ENCODE peak calls at places on chromosome 22, in eight cellular contexts. One of them, this sample, is unnamed.

GRCh38 chr22:45996241-45997076 is 19.5 kb upstream of the WNT7B start:
- DNase-seq in uterus: peak; percentile 66
- DNase-seq in natural killer cell: no peak
- DNase-seq in ovary: no peak
- DNase-seq in progenitor cell of endocrine pancreas: no peak
- DNase-seq in endodermal cell: no peak
- DNase-seq in fibroblast of the aortic adventitia: peak; percentile 55
- DNase-seq in BJ: no peak
- DNase-seq in this sample: no peak

GRCh38 chr22:49992921-49993648 is 19.5 kb downstream of the IL17REL start:
- DNase-seq in uterus: peak; percentile 31
- DNase-seq in natural killer cell: peak; percentile 55
- DNase-seq in ovary: peak; percentile 8
- DNase-seq in progenitor cell of endocrine pancreas: peak; percentile 15
- DNase-seq in endodermal cell: peak; percentile 87
- DNase-seq in fibroblast of the aortic adventitia: peak; percentile 35
- DNase-seq in BJ: no peak
- DNase-seq in this sample: no peak

GRCh38 chr22:50522806-50523438 is 2.5 kb downstream of the SCO2 start:
- DNase-seq in uterus: no peak
- DNase-seq in natural killer cell: no peak
- DNase-seq in ovary: no peak
- DNase-seq in progenitor cell of endocrine pancreas: no peak
- DNase-seq in endodermal cell: no peak
- DNase-seq in fibroblast of the aortic adventitia: no peak
- DNase-seq in BJ: no peak
- DNase-seq in this sample: no peak

GRCh38 chr22:33300165-33300564 is 242.0 kb upstream of the SYN3 start:
- DNase-seq in uterus: no peak
- DNase-seq in natural killer cell: no peak
- DNase-seq in ovary: no peak
- DNase-seq in progenitor cell of endocrine pancreas: no peak
- DNase-seq in endodermal cell: no peak
- DNase-seq in fibroblast of the aortic adventitia: no peak
- DNase-seq in BJ: no peak
- DNase-seq in this sample: no peak

GRCh38 chr22:19645391-19645790 is 68.9 kb upstream of the SEPTIN5 start:
- DNase-seq in uterus: no peak
- DNase-seq in natural killer cell: no peak
- DNase-seq in ovary: no peak
- DNase-seq in progenitor cell of endocrine pancreas: no peak
- DNase-seq in endodermal cell: peak; percentile 49
- DNase-seq in fibroblast of the aortic adventitia: no peak
- DNase-seq in BJ: no peak
- DNase-seq in this sample: no peak

GRCh38 chr22:32880061-32880460 is 78.6 kb downstream of the TIMP3 start:
- DNase-seq in uterus: peak; percentile 43
- DNase-seq in natural killer cell: no peak
- DNase-seq in ovary: no peak
- DNase-seq in progenitor cell of endocrine pancreas: no peak
- DNase-seq in endodermal cell: no peak
- DNase-seq in fibroblast of the aortic adventitia: peak; percentile 76
- DNase-seq in BJ: no peak
- DNase-seq in this sample: no peak

GRCh38 chr22:24989541-24989951 is 37.0 kb downstream of the KIAA1671 start:
- DNase-seq in uterus: no peak
- DNase-seq in natural killer cell: no peak
- DNase-seq in ovary: peak; percentile 40
- DNase-seq in progenitor cell of endocrine pancreas: no peak
- DNase-seq in endodermal cell: no peak
- DNase-seq in fibroblast of the aortic adventitia: peak; percentile 80
- DNase-seq in BJ: no peak
- DNase-seq in this sample: no peak

GRCh38 chr22:49716441-49716840 is 111.2 kb downstream of the BRD1 start:
- DNase-seq in uterus: no peak
- DNase-seq in natural killer cell: no peak
- DNase-seq in ovary: no peak
- DNase-seq in progenitor cell of endocrine pancreas: no peak
- DNase-seq in endodermal cell: no peak
- DNase-seq in fibroblast of the aortic adventitia: no peak
- DNase-seq in BJ: no peak
- DNase-seq in this sample: no peak

GRCh38 chr22:47207846-47208554 is 445.6 kb downstream of the TBC1D22A start:
- DNase-seq in uterus: no peak
- DNase-seq in natural killer cell: peak; percentile 8
- DNase-seq in ovary: peak; percentile 3
- DNase-seq in progenitor cell of endocrine pancreas: no peak
- DNase-seq in endodermal cell: peak; percentile 20
- DNase-seq in fibroblast of the aortic adventitia: no peak
- DNase-seq in BJ: no peak
- DNase-seq in this sample: no peak

GRCh38 chr22:44534335-44534734 is 36.3 kb upstream of the RTL6 start:
- DNase-seq in uterus: no peak
- DNase-seq in natural killer cell: no peak
- DNase-seq in ovary: no peak
- DNase-seq in progenitor cell of endocrine pancreas: no peak
- DNase-seq in endodermal cell: no peak
- DNase-seq in fibroblast of the aortic adventitia: no peak
- DNase-seq in BJ: no peak
- DNase-seq in this sample: no peak

GRCh38 chr22:44608606-44609226 is 93.3 kb upstream of the PRR5 start:
- DNase-seq in uterus: no peak
- DNase-seq in natural killer cell: no peak
- DNase-seq in ovary: no peak
- DNase-seq in progenitor cell of endocrine pancreas: no peak
- DNase-seq in endodermal cell: peak; percentile 74
- DNase-seq in fibroblast of the aortic adventitia: no peak
- DNase-seq in BJ: no peak
- DNase-seq in this sample: no peak

GRCh38 chr22:23223566-23224317 is 43.4 kb downstream of the BCR start:
- DNase-seq in uterus: no peak
- DNase-seq in natural killer cell: no peak
- DNase-seq in ovary: no peak
- DNase-seq in progenitor cell of endocrine pancreas: no peak
- DNase-seq in endodermal cell: no peak
- DNase-seq in fibroblast of the aortic adventitia: no peak
- DNase-seq in BJ: no peak
- DNase-seq in this sample: no peak

GRCh38 chr22:28563636-28564035 is 116.0 kb downstream of the TTC28 start:
- DNase-seq in uterus: no peak
- DNase-seq in natural killer cell: no peak
- DNase-seq in ovary: no peak
- DNase-seq in progenitor cell of endocrine pancreas: no peak
- DNase-seq in endodermal cell: no peak
- DNase-seq in fibroblast of the aortic adventitia: no peak
- DNase-seq in BJ: no peak
- DNase-seq in this sample: no peak

DNA sequence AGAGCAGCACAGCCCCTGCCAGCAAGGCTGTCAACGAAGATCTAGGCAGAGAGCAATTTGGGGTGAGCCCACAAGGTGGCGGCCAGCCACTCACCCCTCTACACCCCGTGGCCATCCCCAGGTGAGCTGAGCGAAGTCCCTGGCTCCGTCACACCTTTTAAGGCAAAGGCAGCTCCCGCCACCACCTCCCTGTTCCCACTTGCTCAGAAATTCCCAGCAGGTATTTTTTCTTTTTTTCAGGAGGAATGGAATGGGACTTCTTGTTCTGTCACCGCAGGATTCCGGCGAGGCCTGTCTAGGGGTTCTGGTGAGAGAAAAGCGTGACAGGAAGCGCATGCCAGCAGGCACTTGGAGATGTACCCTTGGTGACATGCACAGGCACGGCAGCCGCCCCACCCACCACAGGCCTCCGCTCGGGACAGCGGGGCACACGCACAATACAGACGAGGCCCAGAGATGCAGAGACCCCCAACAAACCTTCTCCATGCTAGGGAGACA is 10.0 kb downstream of the RPL3 start:
- DNase-seq in uterus: no peak
- DNase-seq in natural killer cell: no peak
- DNase-seq in ovary: peak; percentile 27
- DNase-seq in progenitor cell of endocrine pancreas: no peak
- DNase-seq in endodermal cell: peak; percentile 86
- DNase-seq in fibroblast of the aortic adventitia: no peak
- DNase-seq in BJ: no peak
- DNase-seq in this sample: no peak
- TF ChIP-seq CTCF in uterus: no peak
- TF ChIP-seq CTCF in natural killer cell: no peak
- TF ChIP-seq CTCF in ovary: no peak
- TF ChIP-seq CTCF in progenitor cell of endocrine pancreas: peak; percentile 16
- TF ChIP-seq CTCF in endodermal cell: peak; percentile 49
- TF ChIP-seq CTCF in fibroblast of the aortic adventitia: peak; percentile 15
- TF ChIP-seq CTCF in BJ: peak; percentile 45
- TF ChIP-seq CTCF in this sample: peak; percentile 6

GRCh38 chr22:43110444-43110926 is at the start of gene BIK:
- DNase-seq in uterus: peak; percentile 27
- DNase-seq in natural killer cell: peak; percentile 21
- DNase-seq in ovary: no peak
- DNase-seq in progenitor cell of endocrine pancreas: peak; percentile 31
- DNase-seq in endodermal cell: peak; percentile 92
- DNase-seq in fibroblast of the aortic adventitia: peak; percentile 19
- DNase-seq in BJ: no peak
- DNase-seq in this sample: no peak
- TF ChIP-seq CTCF in uterus: no peak
- TF ChIP-seq CTCF in natural killer cell: peak; percentile 23
- TF ChIP-seq CTCF in ovary: no peak
- TF ChIP-seq CTCF in progenitor cell of endocrine pancreas: peak; percentile 32
- TF ChIP-seq CTCF in endodermal cell: no peak
- TF ChIP-seq CTCF in fibroblast of the aortic adventitia: peak; percentile 27
- TF ChIP-seq CTCF in BJ: peak; percentile 32
- TF ChIP-seq CTCF in this sample: peak; percentile 27

GRCh38 chr22:41367039-41367679 is 14.6 kb upstream of the TEF start:
- DNase-seq in uterus: peak; percentile 98
- DNase-seq in natural killer cell: no peak
- DNase-seq in ovary: peak; percentile 99
- DNase-seq in progenitor cell of endocrine pancreas: no peak
- DNase-seq in endodermal cell: peak; percentile 83
- DNase-seq in fibroblast of the aortic adventitia: peak; percentile 96
- DNase-seq in BJ: peak; percentile 71
- DNase-seq in this sample: no peak
- TF ChIP-seq CTCF in uterus: no peak
- TF ChIP-seq CTCF in natural killer cell: no peak
- TF ChIP-seq CTCF in ovary: peak; percentile 45
- TF ChIP-seq CTCF in progenitor cell of endocrine pancreas: no peak
- TF ChIP-seq CTCF in endodermal cell: no peak
- TF ChIP-seq CTCF in fibroblast of the aortic adventitia: peak; percentile 51
- TF ChIP-seq CTCF in BJ: peak; percentile 57
- TF ChIP-seq CTCF in this sample: peak; percentile 31

GRCh38 chr22:31625257-31625640 is 36.8 kb downstream of the PISD start:
- DNase-seq in uterus: no peak
- DNase-seq in natural killer cell: no peak
- DNase-seq in ovary: no peak
- DNase-seq in progenitor cell of endocrine pancreas: no peak
- DNase-seq in endodermal cell: no peak
- DNase-seq in fibroblast of the aortic adventitia: no peak
- DNase-seq in BJ: no peak
- DNase-seq in this sample: no peak

GRCh38 chr22:31627223-31627731 is 34.7 kb downstream of the PISD start:
- DNase-seq in uterus: no peak
- DNase-seq in natural killer cell: no peak
- DNase-seq in ovary: peak; percentile 53
- DNase-seq in progenitor cell of endocrine pancreas: no peak
- DNase-seq in endodermal cell: no peak
- DNase-seq in fibroblast of the aortic adventitia: no peak
- DNase-seq in BJ: no peak
- DNase-seq in this sample: no peak

GRCh38 chr22:31626427-31627150 is 35.4 kb downstream of the PISD start:
- DNase-seq in uterus: peak; percentile 52
- DNase-seq in natural killer cell: no peak
- DNase-seq in ovary: peak; percentile 62
- DNase-seq in progenitor cell of endocrine pancreas: no peak
- DNase-seq in endodermal cell: peak; percentile 45
- DNase-seq in fibroblast of the aortic adventitia: peak; percentile 71
- DNase-seq in BJ: no peak
- DNase-seq in this sample: no peak

GRCh38 chr22:31623634-31624312 is 38.2 kb downstream of the PISD start:
- DNase-seq in uterus: no peak
- DNase-seq in natural killer cell: no peak
- DNase-seq in ovary: no peak
- DNase-seq in progenitor cell of endocrine pancreas: no peak
- DNase-seq in endodermal cell: peak; percentile 29
- DNase-seq in fibroblast of the aortic adventitia: no peak
- DNase-seq in BJ: no peak
- DNase-seq in this sample: no peak

GRCh38 chr22:31625661-31626426 is 36.2 kb downstream of the PISD start:
- DNase-seq in uterus: peak; percentile 71
- DNase-seq in natural killer cell: no peak
- DNase-seq in ovary: peak; percentile 44
- DNase-seq in progenitor cell of endocrine pancreas: no peak
- DNase-seq in endodermal cell: peak; percentile 92
- DNase-seq in fibroblast of the aortic adventitia: peak; percentile 43
- DNase-seq in BJ: no peak
- DNase-seq in this sample: no peak
- TF ChIP-seq CTCF in uterus: no peak
- TF ChIP-seq CTCF in natural killer cell: no peak
- TF ChIP-seq CTCF in ovary: no peak
- TF ChIP-seq CTCF in progenitor cell of endocrine pancreas: no peak
- TF ChIP-seq CTCF in endodermal cell: no peak
- TF ChIP-seq CTCF in fibroblast of the aortic adventitia: no peak
- TF ChIP-seq CTCF in BJ: no peak
- TF ChIP-seq CTCF in this sample: no peak

GRCh38 chr22:31044262-31044861 is 36.8 kb upstream of the SMTN start:
- DNase-seq in uterus: peak; percentile 89
- DNase-seq in natural killer cell: no peak
- DNase-seq in ovary: peak; percentile 87
- DNase-seq in progenitor cell of endocrine pancreas: no peak
- DNase-seq in endodermal cell: peak; percentile 61
- DNase-seq in fibroblast of the aortic adventitia: peak; percentile 37
- DNase-seq in BJ: no peak
- DNase-seq in this sample: no peak

GRCh38 chr22:31048570-31048969 is 32.5 kb upstream of the SMTN start:
- DNase-seq in uterus: no peak
- DNase-seq in natural killer cell: no peak
- DNase-seq in ovary: no peak
- DNase-seq in progenitor cell of endocrine pancreas: no peak
- DNase-seq in endodermal cell: no peak
- DNase-seq in fibroblast of the aortic adventitia: no peak
- DNase-seq in BJ: no peak
- DNase-seq in this sample: no peak

GRCh38 chr22:31046591-31047226 is 34.4 kb upstream of the SMTN start:
- DNase-seq in uterus: peak; percentile 67
- DNase-seq in natural killer cell: no peak
- DNase-seq in ovary: peak; percentile 62
- DNase-seq in progenitor cell of endocrine pancreas: no peak
- DNase-seq in endodermal cell: peak; percentile 59
- DNase-seq in fibroblast of the aortic adventitia: no peak
- DNase-seq in BJ: no peak
- DNase-seq in this sample: no peak

GRCh38 chr22:31049815-31050420 is 31.2 kb upstream of the SMTN start:
- DNase-seq in uterus: no peak
- DNase-seq in natural killer cell: no peak
- DNase-seq in ovary: no peak
- DNase-seq in progenitor cell of endocrine pancreas: no peak
- DNase-seq in endodermal cell: no peak
- DNase-seq in fibroblast of the aortic adventitia: no peak
- DNase-seq in BJ: no peak
- DNase-seq in this sample: no peak

GRCh38 chr22:31045900-31046587 is 35.1 kb upstream of the SMTN start:
- DNase-seq in uterus: no peak
- DNase-seq in natural killer cell: no peak
- DNase-seq in ovary: no peak
- DNase-seq in progenitor cell of endocrine pancreas: no peak
- DNase-seq in endodermal cell: no peak
- DNase-seq in fibroblast of the aortic adventitia: no peak
- DNase-seq in BJ: no peak
- DNase-seq in this sample: no peak
- TF ChIP-seq CTCF in uterus: no peak
- TF ChIP-seq CTCF in natural killer cell: no peak
- TF ChIP-seq CTCF in ovary: no peak
- TF ChIP-seq CTCF in progenitor cell of endocrine pancreas: no peak
- TF ChIP-seq CTCF in endodermal cell: no peak
- TF ChIP-seq CTCF in fibroblast of the aortic adventitia: no peak
- TF ChIP-seq CTCF in BJ: no peak
- TF ChIP-seq CTCF in this sample: no peak

GRCh38 chr22:40751250-40751649 is 67.9 kb downstream of the SLC25A17 start:
- DNase-seq in uterus: no peak
- DNase-seq in natural killer cell: no peak
- DNase-seq in ovary: no peak
- DNase-seq in progenitor cell of endocrine pancreas: no peak
- DNase-seq in endodermal cell: no peak
- DNase-seq in fibroblast of the aortic adventitia: no peak
- DNase-seq in BJ: no peak
- DNase-seq in this sample: no peak
- TF ChIP-seq CTCF in uterus: no peak
- TF ChIP-seq CTCF in natural killer cell: no peak
- TF ChIP-seq CTCF in ovary: no peak
- TF ChIP-seq CTCF in progenitor cell of endocrine pancreas: no peak
- TF ChIP-seq CTCF in endodermal cell: no peak
- TF ChIP-seq CTCF in fibroblast of the aortic adventitia: no peak
- TF ChIP-seq CTCF in BJ: no peak
- TF ChIP-seq CTCF in this sample: no peak